ENCODE peak calls at places on chromosome 15, in five cellular contexts. K is MM.1S, L is colonic mucosa, C is keratinocyte, P is stomach. M is an unnamed sample.

GRCh38 chr15:69574506-69574905 is 121.9 kb downstream of the RPLP1 start:
- DNase-seq in K (no peak), L (no peak), C (no peak), P (no peak), M (no peak)

GRCh38 chr15:64067564-64068030 is 21.3 kb upstream of the DAPK2 start:
- DNase-seq in K (peak; percentile 64), L (peak; percentile 80), C (no peak), P (peak; percentile 72), M (peak; percentile 74)

GRCh38 chr15:83206387-83206970 is 1.1 kb downstream of the HDGFL3 start:
- DNase-seq in K (no peak), L (peak; percentile 21), C (no peak), P (no peak), M (peak; percentile 50)

GRCh38 chr15:28915041-28915810 is 29.5 kb downstream of the APBA2 start:
- DNase-seq in K (no peak), L (no peak), C (no peak), P (no peak), M (no peak)

GRCh38 chr15:63080638-63081250 is 38.2 kb downstream of the TPM1 start:
- DNase-seq in K (no peak), L (no peak), C (no peak), P (no peak), M (no peak)

GRCh38 chr15:33204087-33204486 is 9.6 kb upstream of the FMN1 start:
- DNase-seq in K (no peak), L (no peak), C (no peak), P (no peak), M (no peak)

GRCh38 chr15:27867861-27868260 is 231.3 kb downstream of the OCA2 start:
- DNase-seq in K (no peak), L (no peak), C (no peak), P (no peak), M (no peak)

GRCh38 chr15:95439812-95440380 is 890.6 kb upstream of the NR2F2 start:
- DNase-seq in K (no peak), L (no peak), C (no peak), P (no peak), M (no peak)

GRCh38 chr15:38536201-38536676 is 28.4 kb downstream of the RASGRP1 start:
- DNase-seq in K (no peak), L (no peak), C (no peak), P (peak; percentile 31), M (peak; percentile 85)

GRCh38 chr15:31206386-31207174 is 105.1 kb upstream of the TRPM1 start:
- DNase-seq in K (no peak), L (no peak), C (no peak), P (no peak), M (no peak)

GRCh38 chr15:101504866-101505609 is 15.5 kb upstream of the PCSK6 start:
- DNase-seq in K (no peak), L (no peak), C (no peak), P (no peak), M (no peak)

GRCh38 chr15:101502572-101503295 is 13.2 kb upstream of the PCSK6 start:
- DNase-seq in K (no peak), L (no peak), C (no peak), P (no peak), M (peak; percentile 13)

GRCh38 chr15:101504373-101504772 is 14.9 kb upstream of the PCSK6 start:
- DNase-seq in K (no peak), L (no peak), C (no peak), P (no peak), M (no peak)

GRCh38 chr15:101501703-101502373 is 12.3 kb upstream of the PCSK6 start:
- DNase-seq in K (no peak), L (no peak), C (no peak), P (peak; percentile 48), M (peak; percentile 63)

GRCh38 chr15:101503296-101503599 is 13.7 kb upstream of the PCSK6 start:
- DNase-seq in K (no peak), L (no peak), C (no peak), P (no peak), M (no peak)
- TF ChIP-seq CTCF in K (no peak), L (no peak), C (no peak), P (no peak), M (no peak)

GRCh38 chr15:99619712-99620111 is 53.9 kb downstream of the MEF2A start:
- DNase-seq in K (no peak), L (no peak), C (no peak), P (no peak), M (no peak)

GRCh38 chr15:99618941-99619411 is 53.2 kb downstream of the MEF2A start:
- DNase-seq in K (no peak), L (no peak), C (no peak), P (no peak), M (no peak)

GRCh38 chr15:99620178-99620577 is 54.4 kb downstream of the MEF2A start:
- DNase-seq in K (no peak), L (no peak), C (no peak), P (no peak), M (no peak)

GRCh38 chr15:99616773-99617342 is 51.1 kb downstream of the MEF2A start:
- DNase-seq in K (no peak), L (no peak), C (no peak), P (no peak), M (no peak)

GRCh38 chr15:99621767-99622166 is 56.0 kb downstream of the MEF2A start:
- DNase-seq in K (no peak), L (no peak), C (no peak), P (no peak), M (no peak)
- H3K9me3 ChIP-seq in K (no peaks in the 10 kb centered on the region), L (no peaks in the 10 kb centered on the region), C (no peaks in the 10 kb centered on the region), P (no peaks in the 10 kb centered on the region), M (no peaks in the 10 kb centered on the region)

GRCh38 chr15:86743283-86743903 is 663.7 kb downstream of the AGBL1 start:
- DNase-seq in K (peak; percentile 29), L (peak; percentile 65), C (no peak), P (peak; percentile 36), M (peak; percentile 66)
- TF ChIP-seq CTCF in K (peak; percentile 70), L (peak; percentile 58), C (no peak), P (no peak), M (no peak)

GRCh38 chr15:25065876-25066275 is 111.1 kb downstream of the SNRPN start:
- DNase-seq in K (no peak), L (no peak), C (no peak), P (no peak), M (no peak)
- H3K9me3 ChIP-seq in K (no peaks in the 10 kb centered on the region), L (peaks cover 33% of the 10 kb centered on the region), C (peaks cover 95% of the 10 kb centered on the region), P (peaks cover 100% of the 10 kb centered on the region), M (no peaks in the 10 kb centered on the region)

GRCh38 chr15:25710184-25710583 is 152.9 kb downstream of the ATP10A start:
- DNase-seq in K (no peak), L (no peak), C (no peak), P (peak; percentile 35), M (peak; percentile 63)
- TF ChIP-seq CTCF in K (peak; percentile 14), L (peak; percentile 35), C (no peak), P (no peak), M (peak; percentile 35)

M was measured in testis.